ENCODE peak calls at places on chromosomes 6 and 20, in eight cellular contexts. I is osteoblast, G is right cardiac atrium, Z is adipocyte, O is AG04450, E is ovary, J is Peyer's patch, R is tibial artery. P is an unnamed sample. For H3K27me3, the result is how much of the 10 kb centered on the place peaks cover.

GRCh38 chr6:145139451-145139850 is 595.9 kb downstream of the EPM2A start:
- DNase-seq in I (no peak), G (no peak), Z (peak), O (no peak), E (no peak), J (no peak), R (no peak), P (no peak)

GRCh38 chr20:23061713-23062561 is 12.5 kb upstream of the THBD start:
- DNase-seq in I (no peak), G (peak), Z (peak), O (peak), E (peak), J (no peak), R (peak), P (peak)

GRCh38 chr20:23362392-23363256 is 642 bp downstream of the GZF1 start:
- DNase-seq in I (peak), G (peak), Z (peak), O (no peak), E (no peak), J (no peak), R (peak), P (no peak)

GRCh38 chr6:150667977-150668716 is 68.5 kb downstream of the PLEKHG1 start:
- DNase-seq in I (no peak), G (peak), Z (peak), O (peak), E (peak), J (peak), R (peak), P (peak)

GRCh38 chr20:45459606-45460005 is 9.9 kb upstream of the WFDC2 start:
- DNase-seq in I (no peak), G (no peak), Z (peak), O (no peak), E (no peak), J (no peak), R (no peak), P (no peak)

GRCh38 chr6:162485464-162485863 is 242.1 kb downstream of the PRKN start:
- DNase-seq in I (no peak), G (no peak), Z (no peak), O (no peak), E (no peak), J (no peak), R (no peak), P (no peak)

GRCh38 chr20:37382539-37383120 is 36.7 kb downstream of the SRC start:
- DNase-seq in I (peak), G (no peak), Z (no peak), O (no peak), E (peak), J (peak), R (no peak), P (no peak)

GRCh38 chr6:66065313-66065712 is 358.3 kb upstream of the EYS start:
- DNase-seq in I (no peak), G (no peak), Z (no peak), O (no peak), E (no peak), J (no peak), R (no peak), P (no peak)

GRCh38 chr20:64069614-64070243 is 6.7 kb downstream of the TCEA2 start:
- DNase-seq in I (peak), G (no peak), Z (peak), O (no peak), E (no peak), J (no peak), R (no peak), P (no peak)

GRCh38 chr20:64256282-64256947 is 867 bp downstream of the PCMTD2 start:
- DNase-seq in I (peak), G (no peak), Z (peak), O (no peak), E (no peak), J (no peak), R (no peak), P (no peak)

GRCh38 chr20:47487175-47487917 is 14.3 kb upstream of the NCOA3 start:
- DNase-seq in I (no peak), G (no peak), Z (no peak), O (no peak), E (no peak), J (no peak), R (peak), P (no peak)

GRCh38 chr6:13729891-13730290 is 18.3 kb upstream of the RANBP9 start:
- DNase-seq in I (peak), G (no peak), Z (peak), O (peak), E (no peak), J (no peak), R (no peak), P (no peak)

GRCh38 chr6:85669735-85670194 is 27.1 kb upstream of the SYNCRIP start:
- DNase-seq in I (peak), G (no peak), Z (peak), O (no peak), E (no peak), J (no peak), R (no peak), P (peak)

GRCh38 chr6:164035912-164036485 is 621.5 kb downstream of the QKI start:
- DNase-seq in I (no peak), G (no peak), Z (no peak), O (no peak), E (no peak), J (no peak), R (no peak), P (no peak)

GRCh38 chr20:2694519-2694918 is 1.9 kb downstream of the EBF4 start:
- DNase-seq in I (peak), G (no peak), Z (no peak), O (no peak), E (no peak), J (no peak), R (no peak), P (no peak)

GRCh38 chr6:143562143-143562542 is 50.6 kb upstream of the FUCA2 start:
- DNase-seq in I (no peak), G (no peak), Z (no peak), O (no peak), E (no peak), J (no peak), R (no peak), P (no peak)

GRCh38 chr20:2387180-2387577 is 6.5 kb downstream of the TGM6 start:
- DNase-seq in I (no peak), G (no peak), Z (peak), O (no peak), E (no peak), J (no peak), R (no peak), P (no peak)

GRCh38 chr6:36847991-36848390 is 8.7 kb upstream of the CPNE5 start:
- DNase-seq in I (no peak), G (no peak), Z (no peak), O (no peak), E (no peak), J (no peak), R (no peak), P (no peak)
- H3K27me3 ChIP-seq in I (under half), G (under half), Z (under half), O (under half), E (under half), J (under half), R (under half), P (under half)

DNA sequence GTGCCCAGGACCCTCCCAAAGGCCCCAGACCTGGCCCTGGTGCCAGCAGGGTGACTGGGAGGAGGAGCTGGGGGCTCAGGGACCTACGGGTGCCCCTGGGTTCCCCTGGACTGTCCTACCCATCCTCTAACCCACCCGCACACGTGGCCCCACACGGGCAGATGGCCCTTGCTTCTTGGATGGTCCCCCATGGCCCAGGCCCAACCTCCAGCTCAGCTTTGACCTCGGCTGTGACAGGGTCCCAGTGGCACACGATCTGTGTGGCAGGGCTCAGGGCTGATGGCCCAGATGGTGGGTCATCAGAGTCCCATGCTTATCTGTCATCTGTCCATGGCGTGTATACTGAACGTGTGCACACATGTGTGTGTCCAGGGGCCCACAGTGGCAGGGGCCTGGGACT is 4.0 kb downstream of the NTSR1 start:
- DNase-seq in I (no peak), G (no peak), Z (no peak), O (no peak), E (no peak), J (no peak), R (no peak), P (no peak)
- H3K27me3 ChIP-seq in I (under half), G (under half), Z (half or more), O (half or more), E (under half), J (under half), R (half or more), P (under half)

GRCh38 chr6:87103977-87104601 is 9.2 kb upstream of the CGA start:
- DNase-seq in I (no peak), G (no peak), Z (no peak), O (no peak), E (no peak), J (no peak), R (no peak), P (no peak)

GRCh38 chr6:87105823-87106222 is 10.9 kb upstream of the CGA start:
- DNase-seq in I (no peak), G (no peak), Z (peak), O (no peak), E (no peak), J (no peak), R (no peak), P (peak)

GRCh38 chr6:87102296-87102695 is 7.4 kb upstream of the CGA start:
- DNase-seq in I (no peak), G (no peak), Z (no peak), O (no peak), E (no peak), J (no peak), R (no peak), P (no peak)

GRCh38 chr6:87100216-87100615 is 5.3 kb upstream of the CGA start:
- DNase-seq in I (no peak), G (no peak), Z (peak), O (no peak), E (no peak), J (no peak), R (no peak), P (peak)

DNA sequence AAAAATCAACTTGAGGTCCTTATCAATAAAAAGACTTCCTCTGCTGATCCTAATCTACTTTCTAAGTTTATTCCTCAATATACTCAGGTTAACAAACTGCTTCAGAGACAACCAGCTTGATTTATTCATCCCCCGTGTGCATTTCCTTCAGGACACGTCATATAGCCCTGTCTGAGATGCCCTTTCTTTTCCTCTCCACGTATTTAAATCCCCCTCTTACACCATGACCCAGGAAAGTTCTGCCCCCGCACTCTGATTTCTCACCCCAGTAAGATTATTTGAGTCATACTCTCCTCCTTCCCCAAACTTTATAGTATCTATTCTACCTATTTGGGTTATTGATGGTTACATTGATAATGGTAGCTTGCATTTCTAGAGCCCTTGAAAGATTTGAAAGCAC is 9.8 kb upstream of the CGA start:
- DNase-seq in I (no peak), G (no peak), Z (no peak), O (no peak), E (no peak), J (no peak), R (no peak), P (no peak)
- H3K27me3 ChIP-seq in I (under half), G (under half), Z (under half), O (under half), E (under half), J (under half), R (under half), P (under half)

GRCh38 chr6:27551607-27552006 is 78.7 kb upstream of the ZNF184 start:
- DNase-seq in I (no peak), G (no peak), Z (no peak), O (no peak), E (no peak), J (no peak), R (no peak), P (no peak)
- H3K27me3 ChIP-seq in I (under half), G (under half), Z (under half), O (under half), E (under half), J (under half), R (half or more), P (under half)

GRCh38 chr6:107621216-107621940 is 131.5 kb downstream of the SOBP start:
- DNase-seq in I (no peak), G (no peak), Z (no peak), O (no peak), E (no peak), J (no peak), R (no peak), P (no peak)
- H3K27me3 ChIP-seq in I (under half), G (under half), Z (under half), O (under half), E (under half), J (under half), R (under half), P (under half)

GRCh38 chr20:59359908-59360307 is 59.5 kb downstream of the EDN3 start:
- DNase-seq in I (no peak), G (no peak), Z (no peak), O (no peak), E (no peak), J (no peak), R (no peak), P (no peak)
- H3K27me3 ChIP-seq in I (under half), G (under half), Z (under half), O (under half), E (under half), J (under half), R (under half), P (under half)